ENCODE peak calls at places on chromosomes 3 and 15, in eight cellular contexts. X is left lung; T is IMR-90; G is upper lobe of right lung; U is mesendoderm; S is CD8-positive, alpha-beta T cell; O is GM23338; P is stomach. K is an unnamed sample. For H3K36me3 and H3K27me3, the result is how much of the 10 kb centered on the place peaks cover.

GRCh38 chr3:49912787-49913375 is 9.2 kb upstream of the MST1R start:
- DNase-seq in X (no peak), T (no peak), G (no peak), U (no peak), S (no peak), O (no peak), P (no peak), K (no peak)

GRCh38 chr3:108662141-108662738 is 72.7 kb downstream of the DZIP3 start:
- DNase-seq in X (no peak), T (peak), G (no peak), U (peak), S (peak), O (peak), P (no peak), K (peak)

GRCh38 chr3:172102123-172102882 is 62.9 kb downstream of the FNDC3B start:
- DNase-seq in X (no peak), T (no peak), G (no peak), U (no peak), S (peak), O (no peak), P (no peak), K (no peak)

GRCh38 chr15:62495670-62496328 is 330.7 kb upstream of the C2CD4B start:
- DNase-seq in X (peak), T (peak), G (no peak), U (peak), S (no peak), O (no peak), P (peak), K (no peak)

GRCh38 chr3:105518806-105519418 is 152.2 kb downstream of the ALCAM start:
- DNase-seq in X (no peak), T (peak), G (no peak), U (peak), S (no peak), O (peak), P (no peak), K (peak)

GRCh38 chr15:78259232-78259631 is 5.1 kb upstream of the DNAJA4 start:
- DNase-seq in X (no peak), T (no peak), G (no peak), U (no peak), S (no peak), O (no peak), P (no peak), K (peak)

GRCh38 chr3:43537206-43537605 is 84.6 kb downstream of the ANO10 start:
- DNase-seq in X (no peak), T (no peak), G (no peak), U (no peak), S (no peak), O (no peak), P (no peak), K (no peak)

GRCh38 chr3:150922611-150923010 is 17.4 kb upstream of the MINDY4B start:
- DNase-seq in X (no peak), T (no peak), G (no peak), U (peak), S (no peak), O (peak), P (no peak), K (peak)

GRCh38 chr3:171980578-171981270 is 58.7 kb upstream of the FNDC3B start:
- DNase-seq in X (no peak), T (peak), G (no peak), U (peak), S (no peak), O (no peak), P (no peak), K (no peak)

GRCh38 chr3:20669184-20669583 is 483.2 kb upstream of the SGO1 start:
- DNase-seq in X (no peak), T (no peak), G (no peak), U (no peak), S (no peak), O (no peak), P (no peak), K (no peak)

GRCh38 chr3:138448631-138449030 is 14.2 kb downstream of the ESYT3 start:
- DNase-seq in X (no peak), T (no peak), G (no peak), U (no peak), S (no peak), O (no peak), P (no peak), K (no peak)

GRCh38 chr15:62739082-62739481 is 303.5 kb upstream of the TPM1 start:
- DNase-seq in X (no peak), T (peak), G (no peak), U (no peak), S (no peak), O (no peak), P (no peak), K (no peak)

GRCh38 chr3:72441284-72441994 is 406.8 kb downstream of the SHQ1 start:
- DNase-seq in X (no peak), T (peak), G (no peak), U (no peak), S (no peak), O (no peak), P (no peak), K (no peak)

GRCh38 chr3:99319450-99319849 is 318.9 kb upstream of the COL8A1 start:
- DNase-seq in X (no peak), T (no peak), G (no peak), U (no peak), S (no peak), O (no peak), P (no peak), K (no peak)

GRCh38 chr15:26838742-26839460 is 28.0 kb upstream of the GABRA5 start:
- DNase-seq in X (no peak), T (no peak), G (no peak), U (peak), S (no peak), O (peak), P (no peak), K (peak)

GRCh38 chr3:30934208-30934550 is 39.7 kb upstream of the GADL1 start:
- DNase-seq in X (no peak), T (peak), G (no peak), U (peak), S (no peak), O (peak), P (no peak), K (no peak)

GRCh38 chr3:195196266-195196665 is 74.7 kb downstream of the XXYLT1 start:
- DNase-seq in X (no peak), T (peak), G (no peak), U (no peak), S (no peak), O (no peak), P (peak), K (peak)

GRCh38 chr3:14660942-14661341 is 9.4 kb downstream of the CCDC174 start:
- DNase-seq in X (no peak), T (no peak), G (no peak), U (no peak), S (no peak), O (no peak), P (no peak), K (no peak)

GRCh38 chr15:42674472-42674871 is 62.5 kb downstream of the CDAN1 start:
- DNase-seq in X (no peak), T (no peak), G (no peak), U (no peak), S (no peak), O (no peak), P (no peak), K (no peak)

GRCh38 chr15:85794598-85795319 is at the start of gene KLHL25:
- DNase-seq in X (peak), T (peak), G (peak), U (peak), S (peak), O (peak), P (peak), K (peak)

GRCh38 chr15:54119056-54119455 is 140.8 kb downstream of the UNC13C start:
- DNase-seq in X (no peak), T (no peak), G (no peak), U (no peak), S (no peak), O (no peak), P (no peak), K (no peak)

GRCh38 chr15:40310001-40310959 is 2.5 kb upstream of the PLCB2 start:
- DNase-seq in X (peak), T (peak), G (peak), U (peak), S (peak), O (peak), P (peak), K (peak)

GRCh38 chr15:98875309-98875708 is 132.3 kb downstream of the PGPEP1L start:
- DNase-seq in X (no peak), T (peak), G (no peak), U (no peak), S (no peak), O (no peak), P (no peak), K (no peak)

GRCh38 chr3:9986230-9986725 is 363 bp downstream of the EMC3 start:
- DNase-seq in X (no peak), T (no peak), G (no peak), U (no peak), S (no peak), O (no peak), P (no peak), K (no peak)

GRCh38 chr3:102225407-102226132 is 209.2 kb upstream of the ZPLD1 start:
- DNase-seq in X (no peak), T (peak), G (no peak), U (peak), S (no peak), O (peak), P (no peak), K (peak)

GRCh38 chr3:186413615-186414415 is 51.8 kb upstream of the DGKG start:
- DNase-seq in X (peak), T (no peak), G (peak), U (peak), S (no peak), O (peak), P (peak), K (peak)

GRCh38 chr15:76973362-76973743 is 21.6 kb upstream of the PSTPIP1 start:
- DNase-seq in X (no peak), T (peak), G (no peak), U (peak), S (peak), O (peak), P (no peak), K (peak)

DNA sequence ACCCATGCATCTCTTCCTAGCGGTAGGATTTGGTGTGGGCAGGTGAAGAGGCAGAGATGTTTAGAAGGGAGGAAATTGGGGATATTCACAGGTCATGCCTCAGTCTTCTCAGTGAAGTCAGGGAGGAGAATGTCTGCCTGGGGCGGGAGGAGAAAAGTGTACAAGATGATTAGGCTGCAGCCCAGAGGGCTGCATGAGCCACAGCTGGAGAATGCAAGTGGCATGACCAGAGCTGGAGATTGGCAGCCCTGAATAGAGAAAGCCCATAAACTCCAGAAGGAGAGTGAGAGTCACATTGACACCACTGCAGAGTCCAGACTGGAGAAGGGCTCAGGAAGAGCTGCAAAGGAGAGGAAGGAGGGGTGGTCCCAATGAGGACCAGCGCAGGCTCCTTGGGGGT is 22.6 kb downstream of the PDHB start:
- DNase-seq in X (no peak), T (no peak), G (no peak), U (no peak), S (no peak), O (no peak), P (no peak), K (no peak)
- H3K36me3 ChIP-seq in X (half or more), T (half or more), G (under half), U (under half), S (under half), O (under half), P (half or more), K (under half)

DNA sequence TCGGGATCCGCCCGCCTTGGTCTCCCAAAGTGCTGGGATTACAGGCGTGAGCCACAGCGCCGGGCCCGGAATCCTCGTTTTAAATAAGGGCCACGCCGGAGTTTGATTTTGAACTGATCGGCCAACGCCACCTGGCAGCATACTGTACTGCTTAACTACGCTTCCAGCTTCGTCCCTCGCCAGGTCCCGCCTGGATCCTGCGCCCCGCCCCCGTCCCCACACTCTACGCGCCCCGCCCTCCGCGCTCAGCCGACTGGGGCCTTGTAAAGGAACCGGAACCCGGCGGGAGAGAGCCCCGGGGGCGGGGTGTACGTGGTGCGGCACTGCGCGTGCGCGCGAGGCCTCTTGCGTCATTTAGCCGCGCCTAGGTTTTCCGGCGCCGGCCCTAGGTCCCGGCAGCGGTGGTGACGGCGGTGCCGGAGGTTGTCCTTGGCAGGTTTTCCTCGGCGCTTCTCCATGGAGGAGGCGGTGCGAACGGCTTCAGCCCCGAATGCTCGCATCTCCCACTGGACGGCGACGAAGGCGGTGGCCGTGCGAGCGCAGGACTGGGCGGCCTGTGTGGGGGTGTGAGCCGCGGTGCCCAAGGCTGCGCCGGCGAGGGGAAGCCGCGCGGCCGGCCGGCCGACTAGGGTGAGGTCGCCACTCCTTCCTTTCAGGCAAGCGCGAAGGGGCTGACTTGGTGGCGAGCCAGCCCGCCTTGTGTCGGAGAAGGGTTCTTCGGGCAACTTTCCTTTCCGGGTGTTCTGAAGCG is at the start of gene NIPA2:
- DNase-seq in X (peak), T (peak), G (peak), U (peak), S (peak), O (peak), P (peak), K (peak)
- H3K27me3 ChIP-seq in X (under half), T (under half), G (under half), U (under half), S (under half), O (under half), P (under half), K (under half)

GRCh38 chr3:175940881-175941280 is 1081.7 kb downstream of the NAALADL2 start:
- DNase-seq in X (no peak), T (no peak), G (no peak), U (peak), S (no peak), O (peak), P (no peak), K (peak)

GRCh38 chr3:175941352-175941751 is 1082.2 kb downstream of the NAALADL2 start:
- DNase-seq in X (no peak), T (no peak), G (no peak), U (peak), S (no peak), O (peak), P (no peak), K (peak)

DNA sequence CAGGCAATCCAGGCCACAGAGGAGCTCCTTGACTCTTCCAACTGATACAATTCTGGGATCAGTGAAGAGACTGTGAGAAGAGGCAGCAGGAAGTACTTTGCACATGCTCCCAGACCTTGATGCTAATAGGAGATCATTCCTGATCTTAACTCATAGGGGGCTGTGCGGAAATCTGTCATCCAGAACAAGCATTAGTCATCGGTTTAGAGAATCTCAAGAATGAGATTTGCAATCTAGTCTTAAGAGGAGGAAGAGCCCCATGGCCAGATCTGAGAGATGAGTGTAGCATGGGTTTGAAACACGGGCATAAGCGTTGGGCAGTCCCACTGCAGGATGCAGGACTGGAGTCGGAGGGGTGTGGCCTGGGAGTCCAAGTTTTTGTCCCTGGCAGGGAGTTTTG is 1081.1 kb downstream of the NAALADL2 start:
- DNase-seq in X (no peak), T (peak), G (no peak), U (peak), S (no peak), O (no peak), P (no peak), K (no peak)
- H3K27ac ChIP-seq in X (no peak), T (no peak), G (no peak), U (peak), S (no peak), O (no peak), P (no peak), K (no peak)

GRCh38 chr3:45009868-45010267 is 16.2 kb upstream of the CLEC3B start:
- DNase-seq in X (no peak), T (no peak), G (no peak), U (peak), S (no peak), O (no peak), P (no peak), K (no peak)
- H3K36me3 ChIP-seq in X (half or more), T (under half), G (under half), U (under half), S (under half), O (under half), P (half or more), K (under half)

GRCh38 chr15:45126535-45127158 is 3.0 kb downstream of the DUOXA1 start:
- DNase-seq in X (peak), T (peak), G (peak), U (no peak), S (no peak), O (peak), P (peak), K (peak)

GRCh38 chr15:45130291-45131000 is 652 bp downstream of the DUOX1 start:
- DNase-seq in X (peak), T (no peak), G (peak), U (no peak), S (no peak), O (peak), P (no peak), K (no peak)

GRCh38 chr15:45131510-45131909 is 1.7 kb downstream of the DUOX1 start:
- DNase-seq in X (no peak), T (no peak), G (peak), U (no peak), S (no peak), O (no peak), P (no peak), K (no peak)

GRCh38 chr15:45129651-45130129 is at the start of the genes DUOX1 and DUOXA1:
- DNase-seq in X (peak), T (no peak), G (peak), U (peak), S (no peak), O (peak), P (peak), K (no peak)

DNA sequence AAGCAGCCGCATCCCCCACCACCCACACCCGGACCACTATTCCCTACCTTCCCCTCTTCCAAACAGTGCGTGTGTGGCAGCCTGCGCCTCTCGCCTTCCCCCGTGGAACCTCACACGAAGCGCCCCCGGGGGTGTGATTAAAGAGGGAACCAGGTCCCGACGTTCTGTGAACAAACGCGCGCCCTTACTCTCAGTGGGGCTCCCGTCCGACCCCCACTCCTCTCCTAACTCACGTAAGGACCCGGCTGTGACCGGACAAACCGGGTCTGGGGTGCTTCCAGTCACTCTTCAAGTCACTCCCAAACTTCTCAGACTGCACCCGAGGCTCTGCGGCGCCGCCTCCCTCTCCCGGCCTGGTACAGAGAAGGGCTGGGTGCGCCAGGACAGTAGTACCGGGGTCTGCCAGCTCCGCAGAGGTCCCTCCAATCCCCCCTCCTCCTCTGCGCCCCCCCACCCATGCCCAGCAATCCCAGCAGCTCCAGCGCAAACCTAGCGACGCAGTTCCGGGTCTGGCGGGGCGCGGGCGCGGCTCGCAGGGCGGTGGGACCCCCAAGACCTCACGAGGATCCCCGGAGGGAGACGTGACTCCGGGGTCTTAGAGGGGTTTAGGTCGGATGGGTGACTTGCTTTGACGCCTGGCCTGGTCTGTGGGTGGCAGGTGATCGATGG is 574 bp downstream of the DUOXA1 start:
- DNase-seq in X (peak), T (no peak), G (peak), U (no peak), S (no peak), O (peak), P (no peak), K (no peak)
- H3K27me3 ChIP-seq in X (half or more), T (half or more), G (under half), U (half or more), S (under half), O (half or more), P (under half), K (under half)